ENCODE peak calls at places on chromosome 2, in ten cellular contexts. E is CD4-positive, CD25-positive, alpha-beta regulatory T cell; Y is heart left ventricle; I is OCI-LY7; B is Panc1; S is transverse colon; K is left ventricle myocardium inferior; Z is neural progenitor cell; N is psoas muscle; X is body of pancreas. V is an unnamed sample.

GRCh38 chr2:173979721-173980351 is 14.7 kb upstream of the SP3 start:
- DNase-seq in E (no peak), Y (no peak), I (no peak), B (no peak), S (no peak), K (no peak), Z (no peak), N (no peak), X (no peak), V (no peak)

GRCh38 chr2:182717451-182718215 is 1.6 kb downstream of the DNAJC10 start:
- DNase-seq in E (peak; percentile 5), Y (no peak), I (peak; percentile 78), B (no peak), S (no peak), K (no peak), Z (no peak), N (no peak), X (no peak), V (no peak)

GRCh38 chr2:108594982-108595464 is 60.8 kb downstream of the LIMS1 start:
- DNase-seq in E (no peak), Y (no peak), I (no peak), B (peak; percentile 64), S (no peak), K (no peak), Z (no peak), N (no peak), X (no peak), V (peak; percentile 93)

GRCh38 chr2:42979416-42979869 is 187.1 kb upstream of the HAAO start:
- DNase-seq in E (no peak), Y (no peak), I (no peak), B (no peak), S (peak; percentile 79), K (no peak), Z (no peak), N (no peak), X (peak; percentile 91), V (no peak)

GRCh38 chr2:132984731-132985130 is 314.7 kb upstream of the LYPD1 start:
- DNase-seq in E (no peak), Y (no peak), I (no peak), B (no peak), S (no peak), K (no peak), Z (no peak), N (no peak), X (no peak), V (no peak)

GRCh38 chr2:156522824-156523440 is 86.8 kb downstream of the GPD2 start:
- DNase-seq in E (no peak), Y (no peak), I (no peak), B (no peak), S (no peak), K (no peak), Z (no peak), N (no peak), X (no peak), V (no peak)

GRCh38 chr2:54259413-54260240 is 3.6 kb upstream of the TSPYL6 start:
- DNase-seq in E (no peak), Y (no peak), I (no peak), B (no peak), S (no peak), K (no peak), Z (no peak), N (no peak), X (no peak), V (no peak)

GRCh38 chr2:122927217-122927616 is 1097.9 kb upstream of the CNTNAP5 start:
- DNase-seq in E (no peak), Y (no peak), I (no peak), B (no peak), S (no peak), K (no peak), Z (peak; percentile 80), N (no peak), X (no peak), V (no peak)

GRCh38 chr2:239308696-239309397 is 92.0 kb downstream of the HDAC4 start:
- DNase-seq in E (no peak), Y (no peak), I (no peak), B (no peak), S (peak; percentile 29), K (peak; percentile 53), Z (no peak), N (peak; percentile 61), X (no peak), V (peak; percentile 74)

GRCh38 chr2:239309398-239310245 is 91.2 kb downstream of the HDAC4 start:
- DNase-seq in E (no peak), Y (no peak), I (no peak), B (no peak), S (peak; percentile 5), K (no peak), Z (no peak), N (no peak), X (no peak), V (no peak)

GRCh38 chr2:239307221-239307569 is 93.6 kb downstream of the HDAC4 start:
- DNase-seq in E (no peak), Y (no peak), I (no peak), B (no peak), S (peak; percentile 7), K (no peak), Z (no peak), N (no peak), X (no peak), V (no peak)

GRCh38 chr2:239306274-239307220 is 94.3 kb downstream of the HDAC4 start:
- DNase-seq in E (no peak), Y (no peak), I (no peak), B (no peak), S (peak; percentile 7), K (no peak), Z (no peak), N (peak; percentile 27), X (no peak), V (no peak)

DNA sequence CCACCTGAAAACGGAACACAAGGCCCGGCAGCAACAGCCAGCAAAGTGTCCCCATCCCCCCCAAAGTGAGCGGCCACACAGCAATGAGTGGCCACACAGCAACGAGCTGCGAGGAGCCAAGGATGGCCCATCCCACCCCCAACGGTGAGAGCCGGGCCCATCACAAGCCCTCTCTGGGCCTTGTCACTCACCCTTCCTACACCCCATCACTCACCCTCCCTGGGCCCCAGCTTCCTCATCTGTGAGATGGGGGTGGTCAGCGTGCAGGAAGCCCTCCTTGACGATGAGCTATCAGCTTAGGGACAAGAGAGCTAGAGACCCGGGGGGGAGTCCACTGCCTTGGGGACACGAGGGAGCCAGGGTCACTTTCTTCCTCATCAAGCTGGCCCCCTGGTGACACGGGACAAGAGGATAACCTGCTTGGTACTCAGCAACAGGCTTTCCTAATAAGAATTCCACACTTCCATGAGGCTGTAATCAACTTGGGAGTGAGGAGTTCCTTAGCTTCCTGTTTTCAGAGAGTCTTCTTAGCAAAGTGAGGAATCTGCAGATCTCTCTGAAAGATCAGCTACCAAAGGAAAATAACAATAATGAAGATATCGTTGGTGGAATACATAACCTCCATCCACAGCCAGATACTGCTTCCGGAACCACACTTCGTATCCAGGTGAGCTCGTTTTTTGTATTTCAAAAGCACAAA is 92.7 kb downstream of the HDAC4 start:
- DNase-seq in E (no peak), Y (no peak), I (no peak), B (no peak), S (peak; percentile 7), K (no peak), Z (no peak), N (peak; percentile 42), X (no peak), V (no peak)
- H3K27ac ChIP-seq in E (no peak overlapping the region), Y (peak overlapping the region; percentile 80), I (no peak overlapping the region), B (no peak overlapping the region), S (peak overlapping the region; percentile 93), K (peak overlapping the region; percentile 89), Z (no peak overlapping the region), N (peak overlapping the region; percentile 97), X (no peak overlapping the region), V (peak overlapping the region; percentile 68)

GRCh38 chr2:135252805-135253458 is 200.8 kb downstream of the RAB3GAP1 start:
- DNase-seq in E (no peak), Y (no peak), I (no peak), B (no peak), S (no peak), K (no peak), Z (no peak), N (no peak), X (no peak), V (no peak)

GRCh38 chr2:135246856-135247255 is 194.8 kb downstream of the RAB3GAP1 start:
- DNase-seq in E (no peak), Y (no peak), I (no peak), B (no peak), S (no peak), K (no peak), Z (no peak), N (no peak), X (no peak), V (no peak)

GRCh38 chr2:135245055-135245454 is 193.0 kb downstream of the RAB3GAP1 start:
- DNase-seq in E (peak; percentile 15), Y (no peak), I (no peak), B (no peak), S (no peak), K (no peak), Z (no peak), N (no peak), X (no peak), V (no peak)

DNA sequence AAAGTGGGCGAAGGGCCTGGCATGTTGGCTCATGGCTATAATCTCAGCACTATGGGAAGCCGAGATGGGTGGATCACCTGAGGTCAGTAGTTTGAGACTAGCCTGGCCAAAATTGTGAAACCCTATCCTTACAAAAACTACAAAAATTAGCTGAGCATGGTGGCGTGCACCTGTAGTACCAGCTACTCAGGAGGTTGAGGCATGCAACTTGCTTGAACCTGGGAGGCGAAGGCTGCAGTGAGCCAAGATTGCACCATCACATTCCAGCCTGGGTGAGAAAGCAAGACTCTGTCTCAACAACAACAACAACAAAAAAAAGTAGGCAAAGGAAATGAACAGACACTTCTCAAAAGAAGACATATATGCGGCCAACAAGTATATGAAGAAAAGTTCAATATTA is 196.5 kb downstream of the RAB3GAP1 start:
- DNase-seq in E (no peak), Y (no peak), I (no peak), B (no peak), S (no peak), K (no peak), Z (no peak), N (no peak), X (no peak), V (no peak)
- H3K9me3 ChIP-seq in E (no peaks in the 10 kb centered on the region), Y (no peaks in the 10 kb centered on the region), I (no peaks in the 10 kb centered on the region), B (no peaks in the 10 kb centered on the region), S (peaks cover 6% of the 10 kb centered on the region), K (peaks cover 20% of the 10 kb centered on the region), Z (no peaks in the 10 kb centered on the region), N (no peaks in the 10 kb centered on the region), X (no peaks in the 10 kb centered on the region), V (no peaks in the 10 kb centered on the region)

GRCh38 chr2:143151111-143151752 is 22.0 kb downstream of the ARHGAP15 start:
- DNase-seq in E (no peak), Y (no peak), I (no peak), B (no peak), S (no peak), K (no peak), Z (no peak), N (no peak), X (no peak), V (no peak)

GRCh38 chr2:143150287-143150686 is 21.1 kb downstream of the ARHGAP15 start:
- DNase-seq in E (no peak), Y (no peak), I (peak; percentile 67), B (no peak), S (no peak), K (no peak), Z (no peak), N (no peak), X (no peak), V (no peak)

GRCh38 chr2:143148757-143149156 is 19.5 kb downstream of the ARHGAP15 start:
- DNase-seq in E (no peak), Y (no peak), I (no peak), B (no peak), S (no peak), K (no peak), Z (no peak), N (no peak), X (no peak), V (no peak)

GRCh38 chr2:143152652-143153051 is 23.4 kb downstream of the ARHGAP15 start:
- DNase-seq in E (no peak), Y (no peak), I (no peak), B (no peak), S (no peak), K (no peak), Z (no peak), N (no peak), X (no peak), V (no peak)

GRCh38 chr2:143152219-143152618 is 23.0 kb downstream of the ARHGAP15 start:
- DNase-seq in E (no peak), Y (no peak), I (no peak), B (no peak), S (no peak), K (no peak), Z (no peak), N (no peak), X (no peak), V (no peak)
- H3K27ac ChIP-seq in E (peak overlapping the region; percentile 26), Y (peak overlapping the region; percentile 7), I (peak overlapping the region; percentile 42), B (no peak overlapping the region), S (no peak overlapping the region), K (no peak overlapping the region), Z (no peak overlapping the region), N (no peak overlapping the region), X (no peak overlapping the region), V (no peak overlapping the region)

GRCh38 chr2:216281316-216281715 is 91.0 kb downstream of the MARCHF4 start:
- DNase-seq in E (no peak), Y (no peak), I (no peak), B (no peak), S (no peak), K (no peak), Z (peak; percentile 19), N (no peak), X (no peak), V (no peak)
- H3K9me3 ChIP-seq in E (no peaks in the 10 kb centered on the region), Y (no peaks in the 10 kb centered on the region), I (no peaks in the 10 kb centered on the region), B (no peaks in the 10 kb centered on the region), S (no peaks in the 10 kb centered on the region), K (no peaks in the 10 kb centered on the region), Z (no peaks in the 10 kb centered on the region), N (no peaks in the 10 kb centered on the region), X (no peaks in the 10 kb centered on the region), V (no peaks in the 10 kb centered on the region)

V was measured in SJSA1.